ENCODE peak calls at places on chromosomes 6 and 20, in four cellular contexts. One of them, this sample, is unnamed.

GRCh38 chr20:47330933-47331708 is 25.4 kb downstream of the ZMYND8 start:
- DNase-seq in M059J: peak
- DNase-seq in mammary epithelial cell: peak
- DNase-seq in NB4: peak
- DNase-seq in this sample: peak

GRCh38 chr6:83852528-83853177 is 507 bp upstream of the RIPPLY2 start:
- DNase-seq in mammary epithelial cell: no peak
- DNase-seq in M059J: no peak
- DNase-seq in NB4: no peak
- DNase-seq in this sample: no peak

GRCh38 chr6:39681566-39682250 is 43.5 kb downstream of the KIF6 start:
- DNase-seq in M059J: peak
- DNase-seq in NB4: no peak
- DNase-seq in mammary epithelial cell: no peak
- DNase-seq in this sample: no peak

GRCh38 chr6:19851273-19852089 is 14.3 kb downstream of the ID4 start:
- DNase-seq in NB4: peak
- DNase-seq in M059J: peak
- DNase-seq in mammary epithelial cell: peak
- DNase-seq in this sample: peak

GRCh38 chr20:41900292-41900691 is 282.1 kb upstream of the CHD6 start:
- DNase-seq in mammary epithelial cell: no peak
- DNase-seq in NB4: no peak
- DNase-seq in M059J: no peak
- DNase-seq in this sample: no peak

GRCh38 chr20:1624811-1625690 is 5.2 kb upstream of the SIRPB1 start:
- DNase-seq in mammary epithelial cell: no peak
- DNase-seq in NB4: peak
- DNase-seq in M059J: no peak
- DNase-seq in this sample: no peak

GRCh38 chr6:129498950-129499870 is 210.8 kb downstream of the ARHGAP18 start:
- DNase-seq in mammary epithelial cell: peak
- DNase-seq in M059J: peak
- DNase-seq in NB4: peak
- DNase-seq in this sample: peak

GRCh38 chr6:148508401-148509151 is 165.9 kb downstream of the SASH1 start:
- DNase-seq in NB4: no peak
- DNase-seq in M059J: peak
- DNase-seq in mammary epithelial cell: peak
- DNase-seq in this sample: no peak

GRCh38 chr6:12386816-12387215 is 96.7 kb downstream of the EDN1 start:
- DNase-seq in M059J: peak
- DNase-seq in NB4: no peak
- DNase-seq in mammary epithelial cell: no peak
- DNase-seq in this sample: no peak

This sample was measured in RWPE1.